ENCODE peak calls at places on chromosome 15, in five cellular contexts. One of them, this sample, is unnamed.

GRCh38 chr15:58472821-58473581 is 41.2 kb downstream of the LIPC start:
- DNase-seq in stimulated activated CD4-positive, alpha-beta T cell treated with anti-CD3 and anti-CD28 coated beads, Interleukin-1b, Interleukin-23, amount 100 ng/mL, for 4 hours: peak
- DNase-seq in head of caudate nucleus: no peak
- DNase-seq in GM18507: no peak
- DNase-seq in AG09309: no peak
- DNase-seq in this sample: no peak

GRCh38 chr15:95446854-95447253 is 883.6 kb upstream of the NR2F2 start:
- DNase-seq in stimulated activated CD4-positive, alpha-beta T cell treated with anti-CD3 and anti-CD28 coated beads, Interleukin-1b, Interleukin-23, amount 100 ng/mL, for 4 hours: no peak
- DNase-seq in head of caudate nucleus: no peak
- DNase-seq in GM18507: no peak
- DNase-seq in AG09309: no peak
- DNase-seq in this sample: no peak

GRCh38 chr15:66842710-66843441 is 140.8 kb downstream of the SMAD6 start:
- DNase-seq in stimulated activated CD4-positive, alpha-beta T cell treated with anti-CD3 and anti-CD28 coated beads, Interleukin-1b, Interleukin-23, amount 100 ng/mL, for 4 hours: no peak
- DNase-seq in head of caudate nucleus: peak
- DNase-seq in GM18507: no peak
- DNase-seq in AG09309: no peak
- DNase-seq in this sample: peak

GRCh38 chr15:71792521-71792920 is 17.8 kb upstream of the NR2E3 start:
- DNase-seq in stimulated activated CD4-positive, alpha-beta T cell treated with anti-CD3 and anti-CD28 coated beads, Interleukin-1b, Interleukin-23, amount 100 ng/mL, for 4 hours: no peak
- DNase-seq in head of caudate nucleus: no peak
- DNase-seq in GM18507: no peak
- DNase-seq in AG09309: peak
- DNase-seq in this sample: no peak

GRCh38 chr15:97652041-97652440 is 308.5 kb upstream of the ARRDC4 start:
- DNase-seq in stimulated activated CD4-positive, alpha-beta T cell treated with anti-CD3 and anti-CD28 coated beads, Interleukin-1b, Interleukin-23, amount 100 ng/mL, for 4 hours: no peak
- DNase-seq in head of caudate nucleus: no peak
- DNase-seq in GM18507: no peak
- DNase-seq in AG09309: no peak
- DNase-seq in this sample: no peak

GRCh38 chr15:78415284-78415683 is 22.7 kb upstream of the IREB2 start:
- DNase-seq in stimulated activated CD4-positive, alpha-beta T cell treated with anti-CD3 and anti-CD28 coated beads, Interleukin-1b, Interleukin-23, amount 100 ng/mL, for 4 hours: no peak
- DNase-seq in head of caudate nucleus: no peak
- DNase-seq in GM18507: no peak
- DNase-seq in AG09309: no peak
- DNase-seq in this sample: no peak

GRCh38 chr15:100284701-100285100 is 57.1 kb downstream of the ADAMTS17 start:
- DNase-seq in stimulated activated CD4-positive, alpha-beta T cell treated with anti-CD3 and anti-CD28 coated beads, Interleukin-1b, Interleukin-23, amount 100 ng/mL, for 4 hours: no peak
- DNase-seq in head of caudate nucleus: no peak
- DNase-seq in GM18507: no peak
- DNase-seq in AG09309: no peak
- DNase-seq in this sample: no peak

GRCh38 chr15:58182460-58183163 is 44.4 kb downstream of the AQP9 start:
- DNase-seq in stimulated activated CD4-positive, alpha-beta T cell treated with anti-CD3 and anti-CD28 coated beads, Interleukin-1b, Interleukin-23, amount 100 ng/mL, for 4 hours: peak
- DNase-seq in head of caudate nucleus: peak
- DNase-seq in GM18507: peak
- DNase-seq in AG09309: no peak
- DNase-seq in this sample: peak

GRCh38 chr15:77025471-77025901 is 30.6 kb downstream of the PSTPIP1 start:
- DNase-seq in stimulated activated CD4-positive, alpha-beta T cell treated with anti-CD3 and anti-CD28 coated beads, Interleukin-1b, Interleukin-23, amount 100 ng/mL, for 4 hours: no peak
- DNase-seq in head of caudate nucleus: peak
- DNase-seq in GM18507: no peak
- DNase-seq in AG09309: no peak
- DNase-seq in this sample: no peak

GRCh38 chr15:44102675-44103254 is 92.3 kb downstream of the FRMD5 start:
- DNase-seq in stimulated activated CD4-positive, alpha-beta T cell treated with anti-CD3 and anti-CD28 coated beads, Interleukin-1b, Interleukin-23, amount 100 ng/mL, for 4 hours: no peak
- DNase-seq in head of caudate nucleus: peak
- DNase-seq in GM18507: no peak
- DNase-seq in AG09309: peak
- DNase-seq in this sample: peak

GRCh38 chr15:28955160-28955502 is 69.4 kb downstream of the APBA2 start:
- DNase-seq in stimulated activated CD4-positive, alpha-beta T cell treated with anti-CD3 and anti-CD28 coated beads, Interleukin-1b, Interleukin-23, amount 100 ng/mL, for 4 hours: no peak
- DNase-seq in head of caudate nucleus: no peak
- DNase-seq in GM18507: no peak
- DNase-seq in AG09309: peak
- DNase-seq in this sample: no peak

GRCh38 chr15:63373866-63374548 is 7.6 kb downstream of the CA12 start:
- DNase-seq in stimulated activated CD4-positive, alpha-beta T cell treated with anti-CD3 and anti-CD28 coated beads, Interleukin-1b, Interleukin-23, amount 100 ng/mL, for 4 hours: no peak
- DNase-seq in head of caudate nucleus: no peak
- DNase-seq in GM18507: no peak
- DNase-seq in AG09309: no peak
- DNase-seq in this sample: no peak

GRCh38 chr15:65641723-65642475 is 20.2 kb downstream of the SLC24A1 start:
- DNase-seq in stimulated activated CD4-positive, alpha-beta T cell treated with anti-CD3 and anti-CD28 coated beads, Interleukin-1b, Interleukin-23, amount 100 ng/mL, for 4 hours: no peak
- DNase-seq in head of caudate nucleus: no peak
- DNase-seq in GM18507: no peak
- DNase-seq in AG09309: no peak
- DNase-seq in this sample: no peak

GRCh38 chr15:69414702-69415161 is 583 bp downstream of the KIF23 start:
- DNase-seq in stimulated activated CD4-positive, alpha-beta T cell treated with anti-CD3 and anti-CD28 coated beads, Interleukin-1b, Interleukin-23, amount 100 ng/mL, for 4 hours: no peak
- DNase-seq in head of caudate nucleus: no peak
- DNase-seq in GM18507: no peak
- DNase-seq in AG09309: peak
- DNase-seq in this sample: peak

GRCh38 chr15:100125627-100126231 is 216.0 kb downstream of the ADAMTS17 start:
- DNase-seq in stimulated activated CD4-positive, alpha-beta T cell treated with anti-CD3 and anti-CD28 coated beads, Interleukin-1b, Interleukin-23, amount 100 ng/mL, for 4 hours: no peak
- DNase-seq in head of caudate nucleus: peak
- DNase-seq in GM18507: no peak
- DNase-seq in AG09309: no peak
- DNase-seq in this sample: no peak

This sample was measured in GM04504.